ENCODE peak calls at places on chromosomes 3 and 15, in seven cellular contexts. B, F, H, U, C, R and J are unnamed samples.

GRCh38 chr3:45552773-45553371 is 41.7 kb upstream of the LIMD1 start:
- DNase-seq in R (no peak), F (no peak), C (no peak), B (no peak), U (no peak), H (no peak), J (no peak)

GRCh38 chr3:73327052-73327451 is 265.6 kb downstream of the EBLN2 start:
- DNase-seq in F (no peak), C (no peak), H (no peak), B (no peak), U (no peak), R (no peak), J (no peak)

GRCh38 chr3:8328971-8329370 is 172.7 kb upstream of the LMCD1 start:
- DNase-seq in F (no peak), U (no peak), H (no peak), B (no peak), R (no peak), C (no peak), J (no peak)

GRCh38 chr3:122443090-122443489 is 27.2 kb upstream of the WDR5B start:
- DNase-seq in F (no peak), U (no peak), C (no peak), H (peak), R (no peak), B (no peak), J (no peak)

GRCh38 chr15:47813985-47814384 is 96.7 kb downstream of the SEMA6D start:
- DNase-seq in B (no peak), U (no peak), H (no peak), C (no peak), R (no peak), F (no peak), J (no peak)

GRCh38 chr3:73508330-73508954 is 116.3 kb downstream of the PDZRN3 start:
- DNase-seq in H (peak), F (no peak), R (peak), B (peak), U (peak), C (no peak), J (no peak)

GRCh38 chr15:101215681-101216080 is 36.2 kb downstream of the CHSY1 start:
- DNase-seq in H (no peak), R (no peak), F (no peak), U (no peak), B (no peak), C (no peak), J (no peak)

GRCh38 chr3:133448478-133449122 is 48.7 kb downstream of the BFSP2 start:
- DNase-seq in C (no peak), U (no peak), F (no peak), H (no peak), B (no peak), R (no peak), J (no peak)

GRCh38 chr3:14480207-14481017 is 59.7 kb downstream of the GRIP2 start:
- DNase-seq in R (peak), C (peak), H (no peak), F (no peak), U (peak), B (no peak), J (no peak)
- H3K27ac ChIP-seq in R (peak), C (no peak), H (no peak), F (no peak), U (peak), B (no peak), J (no peak)

DNA sequence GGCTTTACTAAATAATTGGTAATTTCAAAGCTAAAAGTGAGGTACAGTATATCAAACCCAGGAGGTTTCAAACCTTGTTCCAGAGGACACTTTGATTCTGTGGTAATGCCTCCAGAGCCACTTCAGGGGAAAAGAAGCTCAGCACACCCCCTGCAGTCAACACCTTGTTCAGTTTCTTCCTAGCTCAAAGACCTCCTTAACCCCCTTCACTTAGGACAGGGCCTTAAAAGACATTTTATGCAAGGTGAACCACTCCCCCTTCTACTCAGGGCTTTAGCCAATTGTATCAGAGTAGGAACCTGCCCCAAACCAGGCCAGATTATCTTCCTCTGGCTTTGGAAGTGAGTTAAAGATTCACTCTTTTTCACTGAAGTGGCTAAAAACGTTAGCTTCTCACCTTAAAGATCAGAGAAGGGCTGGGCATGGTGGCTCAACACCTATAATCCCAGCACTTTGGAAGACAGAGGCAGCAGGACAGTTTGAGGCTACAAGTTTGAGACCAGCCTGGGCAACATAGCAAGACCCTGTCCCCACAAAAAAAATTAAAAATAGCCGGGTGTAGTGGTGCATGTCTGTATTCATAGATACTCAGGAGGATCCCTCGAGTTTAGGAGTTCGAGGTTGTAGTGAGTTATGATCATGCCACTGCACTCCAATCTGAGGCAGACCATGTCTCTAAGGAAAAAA is 3.4 kb downstream of the DENND6A start:
- DNase-seq in F (no peak), U (no peak), B (no peak), H (peak), R (no peak), C (no peak), J (no peak)
- H3K27ac ChIP-seq in F (no peak), U (no peak), B (no peak), H (peak), R (no peak), C (no peak), J (no peak)

GRCh38 chr15:68735610-68736009 is 85.1 kb downstream of the ANP32A start:
- DNase-seq in R (no peak), C (no peak), B (no peak), F (no peak), U (no peak), H (no peak), J (no peak)
- H3K27ac ChIP-seq in R (no peak), C (no peak), B (no peak), F (no peak), U (no peak), H (no peak), J (no peak)

GRCh38 chr3:150218841-150219240 is 189.3 kb upstream of the TSC22D2 start:
- DNase-seq in B (no peak), H (no peak), U (no peak), C (no peak), F (no peak), R (no peak), J (no peak)
- H3K27ac ChIP-seq in B (no peak), H (no peak), U (no peak), C (no peak), F (no peak), R (no peak), J (no peak)

GRCh38 chr15:78567541-78567940 is 2.2 kb downstream of the CHRNA5 start:
- DNase-seq in U (no peak), R (no peak), B (no peak), C (no peak), H (no peak), F (no peak), J (no peak)
- H3K27ac ChIP-seq in U (no peak), R (no peak), B (no peak), C (no peak), H (no peak), F (no peak), J (no peak)

GRCh38 chr3:124748560-124749198 is 18.4 kb downstream of the UMPS start:
- DNase-seq in R (no peak), H (no peak), U (no peak), B (no peak), C (no peak), F (no peak), J (no peak)

GRCh38 chr3:124747111-124747981 is 17.1 kb downstream of the UMPS start:
- DNase-seq in B (no peak), R (no peak), F (no peak), C (no peak), H (no peak), U (no peak), J (no peak)

GRCh38 chr3:124745756-124746155 is 15.5 kb downstream of the UMPS start:
- DNase-seq in F (no peak), R (no peak), H (no peak), C (no peak), U (no peak), B (no peak), J (no peak)

GRCh38 chr3:124741027-124741426 is 10.8 kb downstream of the UMPS start:
- DNase-seq in R (no peak), H (no peak), F (no peak), C (no peak), U (no peak), B (peak), J (no peak)

GRCh38 chr3:124745092-124745491 is 14.8 kb downstream of the UMPS start:
- DNase-seq in F (no peak), B (peak), H (no peak), R (no peak), C (no peak), U (no peak), J (no peak)
- H3K27ac ChIP-seq in F (no peak), B (no peak), H (no peak), R (no peak), C (no peak), U (no peak), J (no peak)

GRCh38 chr15:25391971-25392733 is 46.7 kb downstream of the UBE3A start:
- DNase-seq in F (no peak), H (no peak), R (no peak), U (no peak), C (no peak), B (peak), J (no peak)
- H3K27ac ChIP-seq in F (no peak), H (no peak), R (no peak), U (peak), C (no peak), B (peak), J (no peak)

DNA sequence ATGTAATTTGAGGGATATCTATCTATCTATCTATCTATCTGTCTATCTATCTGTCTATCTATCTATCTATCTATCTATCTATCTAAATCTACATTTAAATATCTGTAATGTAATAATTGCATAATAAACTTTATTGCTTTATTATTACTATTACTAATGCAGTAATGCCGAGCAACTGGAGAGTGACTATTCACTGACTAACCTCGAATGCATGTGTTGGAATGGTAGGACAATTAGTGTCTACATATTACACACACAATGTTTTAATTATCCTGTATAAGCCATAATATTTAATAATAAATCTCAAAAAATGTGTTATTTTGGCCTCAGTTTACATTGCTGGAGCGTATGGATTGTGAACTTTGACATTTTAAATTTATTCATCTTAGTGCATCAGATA is 25.2 kb upstream of the CNTN3 start:
- DNase-seq in R (no peak), U (no peak), C (no peak), H (no peak), B (peak), F (no peak), J (no peak)
- H3K27ac ChIP-seq in R (no peak), U (no peak), C (no peak), H (no peak), B (peak), F (no peak), J (no peak)